ENCODE peak calls at places on chromosomes 5 and 9, in eight cellular contexts. Z is gastrocnemius medialis, T is uterus, J is PC-3, E is AG04450, L is nephron progenitor cell, W is breast epithelium, B is progenitor cell of endocrine pancreas. O is an unnamed sample.

GRCh38 chr5:83487155-83487554 is 15.6 kb downstream of the VCAN start:
- DNase-seq in Z (no peak), T (no peak), J (no peak), E (no peak), L (no peak), W (no peak), B (no peak), O (no peak)

GRCh38 chr9:126621919-126622735 is 8.4 kb downstream of the LMX1B start:
- DNase-seq in Z (no peak), T (no peak), J (no peak), E (no peak), L (peak; percentile 39), W (peak; percentile 92), B (no peak), O (no peak)

GRCh38 chr9:18255158-18255629 is 218.8 kb upstream of the ADAMTSL1 start:
- DNase-seq in Z (peak; percentile 28), T (peak; percentile 89), J (peak; percentile 88), E (peak; percentile 73), L (peak; percentile 87), W (peak; percentile 49), B (peak; percentile 75), O (peak; percentile 96)

GRCh38 chr9:123807241-123807640 is 122.7 kb downstream of the DENND1A start:
- DNase-seq in Z (no peak), T (no peak), J (no peak), E (no peak), L (no peak), W (no peak), B (no peak), O (no peak)

GRCh38 chr9:14006586-14007198 is 307.2 kb downstream of the NFIB start:
- DNase-seq in Z (no peak), T (no peak), J (no peak), E (no peak), L (no peak), W (no peak), B (no peak), O (no peak)

GRCh38 chr9:29556317-29556716 is 1983.0 kb upstream of the C9orf72 start:
- DNase-seq in Z (no peak), T (no peak), J (peak; percentile 91), E (no peak), L (no peak), W (no peak), B (no peak), O (no peak)

GRCh38 chr9:113687680-113688371 is 188.3 kb upstream of the ZNF618 start:
- DNase-seq in Z (no peak), T (no peak), J (no peak), E (no peak), L (peak; percentile 46), W (no peak), B (no peak), O (no peak)

GRCh38 chr5:112143684-112144083 is 275.4 kb downstream of the EPB41L4A start:
- DNase-seq in Z (no peak), T (no peak), J (no peak), E (no peak), L (no peak), W (no peak), B (no peak), O (no peak)

GRCh38 chr5:133825631-133826289 is 142.7 kb downstream of the C5orf15 start:
- DNase-seq in Z (no peak), T (no peak), J (no peak), E (no peak), L (no peak), W (no peak), B (no peak), O (peak; percentile 83)

GRCh38 chr9:69599232-69599971 is 72.8 kb downstream of the APBA1 start:
- DNase-seq in Z (no peak), T (no peak), J (peak; percentile 7), E (no peak), L (no peak), W (no peak), B (no peak), O (no peak)

GRCh38 chr5:79512692-79513518 is 1.0 kb downstream of the HOMER1 start:
- DNase-seq in Z (peak; percentile 46), T (no peak), J (peak; percentile 35), E (no peak), L (peak; percentile 28), W (no peak), B (no peak), O (no peak)

DNA sequence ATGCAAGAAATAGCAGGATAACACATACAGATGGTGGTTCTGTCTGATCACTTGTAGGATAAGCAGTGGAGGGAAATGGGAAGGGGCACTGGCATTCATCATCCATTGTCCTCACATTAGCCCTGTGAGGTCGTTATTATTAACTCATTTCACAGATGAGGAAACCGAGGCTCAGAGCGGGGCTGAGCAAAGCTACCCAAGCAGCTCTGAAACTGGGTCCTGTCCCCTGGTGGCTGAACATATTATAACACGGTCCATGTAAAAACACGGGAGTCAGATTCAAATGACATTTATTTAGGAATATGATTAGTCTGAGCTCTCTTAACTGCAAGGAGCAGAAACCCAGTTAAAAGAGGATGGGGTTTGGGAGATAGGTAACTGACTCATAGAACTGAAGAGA is 43.1 kb downstream of the HRH2 start:
- DNase-seq in Z (no peak), T (no peak), J (peak; percentile 13), E (no peak), L (no peak), W (no peak), B (no peak), O (no peak)
- TF ChIP-seq CTCF in Z (peak; percentile 28), T (no peak), J (peak; percentile 52), E (peak; percentile 32), L (peak; percentile 31), W (no peak), B (peak; percentile 19), O (no peak)

GRCh38 chr5:169149317-169149716 is 151.6 kb downstream of the SLIT3 start:
- DNase-seq in Z (no peak), T (no peak), J (peak; percentile 17), E (no peak), L (no peak), W (no peak), B (no peak), O (no peak)
- TF ChIP-seq CTCF in Z (no peak), T (no peak), J (peak; percentile 64), E (peak; percentile 16), L (peak; percentile 48), W (no peak), B (peak; percentile 56), O (no peak)

GRCh38 chr9:99221266-99221622 is 498 bp downstream of the ALG2 start:
- DNase-seq in Z (no peak), T (no peak), J (no peak), E (no peak), L (no peak), W (no peak), B (no peak), O (no peak)

GRCh38 chr9:99224445-99224844 is 2.4 kb downstream of the SEC61B start:
- DNase-seq in Z (no peak), T (no peak), J (no peak), E (no peak), L (no peak), W (no peak), B (no peak), O (no peak)

GRCh38 chr9:99221623-99222415 is at the start of the genes ALG2 and SEC61B:
- DNase-seq in Z (peak; percentile 91), T (peak; percentile 94), J (peak; percentile 79), E (peak; percentile 91), L (peak; percentile 96), W (peak; percentile 85), B (peak; percentile 86), O (peak; percentile 98)

GRCh38 chr9:99226054-99226453 is 4.0 kb downstream of the SEC61B start:
- DNase-seq in Z (no peak), T (no peak), J (no peak), E (no peak), L (no peak), W (no peak), B (no peak), O (no peak)

DNA sequence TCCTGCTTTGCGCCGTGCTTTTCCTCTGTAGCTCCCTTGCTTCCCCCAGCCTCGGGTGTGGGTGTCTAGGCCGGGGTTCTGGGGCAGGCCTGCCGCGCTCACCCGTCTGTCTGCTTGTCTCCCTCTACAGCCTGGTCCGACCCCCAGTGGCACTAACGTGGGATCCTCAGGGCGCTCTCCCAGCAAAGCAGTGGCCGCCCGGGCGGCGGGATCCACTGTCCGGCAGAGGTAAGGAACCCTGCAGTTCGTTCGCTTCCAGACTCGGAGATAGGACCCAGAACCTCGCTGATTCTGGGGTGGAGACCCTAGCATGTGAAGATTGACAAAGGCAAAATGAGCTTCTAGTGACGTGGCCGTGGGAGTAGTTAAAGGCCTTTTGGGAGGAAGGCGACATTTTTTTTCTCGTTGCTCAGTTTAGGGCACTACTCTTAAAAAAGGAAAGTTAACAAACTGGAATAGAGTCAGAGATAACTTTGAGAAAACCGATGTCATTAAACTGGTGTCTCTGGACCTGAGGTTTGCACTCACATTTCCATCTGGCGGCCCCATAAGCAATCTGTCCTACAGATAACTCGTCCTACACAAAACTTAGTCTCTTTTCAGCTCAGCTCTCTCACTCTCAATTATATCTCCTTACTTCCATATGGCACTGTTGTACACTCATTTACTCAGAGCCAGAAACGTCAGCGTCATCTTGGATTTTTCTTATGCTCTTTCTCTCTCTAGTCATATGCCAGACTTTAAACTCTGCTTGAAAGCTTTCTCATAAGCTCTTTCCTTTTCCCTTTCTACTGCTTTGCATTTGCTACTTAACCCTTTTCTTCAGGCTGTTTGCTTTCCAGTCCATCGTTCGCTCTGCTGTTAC is 566 bp downstream of the SEC61B start:
- DNase-seq in Z (no peak), T (no peak), J (no peak), E (no peak), L (no peak), W (no peak), B (no peak), O (no peak)
- TF ChIP-seq CTCF in Z (no peak), T (no peak), J (no peak), E (peak; percentile 16), L (no peak), W (no peak), B (no peak), O (no peak)

GRCh38 chr5:143037708-143038107 is 267.5 kb downstream of the ARHGAP26 start:
- DNase-seq in Z (no peak), T (no peak), J (no peak), E (no peak), L (no peak), W (no peak), B (no peak), O (no peak)
- TF ChIP-seq CTCF in Z (no peak), T (no peak), J (no peak), E (no peak), L (no peak), W (no peak), B (no peak), O (no peak)

GRCh38 chr5:52562473-52562872 is 225.2 kb upstream of the ITGA1 start:
- DNase-seq in Z (no peak), T (no peak), J (no peak), E (no peak), L (no peak), W (no peak), B (no peak), O (no peak)

GRCh38 chr5:52564594-52564993 is 223.1 kb upstream of the ITGA1 start:
- DNase-seq in Z (no peak), T (no peak), J (no peak), E (no peak), L (no peak), W (no peak), B (no peak), O (no peak)

GRCh38 chr5:52560366-52560765 is 227.3 kb upstream of the ITGA1 start:
- DNase-seq in Z (no peak), T (no peak), J (peak; percentile 56), E (no peak), L (no peak), W (no peak), B (no peak), O (no peak)
- TF ChIP-seq CTCF in Z (no peak), T (no peak), J (peak; percentile 51), E (no peak), L (no peak), W (no peak), B (peak; percentile 32), O (no peak)

O was measured in lower leg skin.